ENCODE peak calls at places on chromosomes 13 and 19, in five cellular contexts. U, B, D, M and A are unnamed samples. For H3K27me3, the result is how much of the 10 kb centered on the place peaks cover.

GRCh38 chr19:5703819-5704818 is 14.0 kb downstream of the RPL36 start:
- DNase-seq in U (no peak), B (no peak), D (no peak), M (no peak), A (no peak)

GRCh38 chr19:6105444-6105843 is 4.9 kb downstream of the RFX2 start:
- DNase-seq in U (no peak), B (no peak), D (no peak), M (no peak), A (no peak)

GRCh38 chr13:21465710-21466160 is 6.6 kb upstream of the ZDHHC20 start:
- DNase-seq in U (no peak), B (no peak), D (peak), M (peak), A (no peak)

GRCh38 chr19:20051841-20052768 is 12.8 kb upstream of the ZNF682 start:
- DNase-seq in U (peak), B (peak), D (peak), M (peak), A (peak)

GRCh38 chr19:4369888-4370260 is 26.5 kb downstream of the MPND start:
- DNase-seq in U (no peak), B (no peak), D (peak), M (peak), A (peak)

GRCh38 chr13:86445584-86446140 is 646.4 kb upstream of the SLITRK6 start:
- DNase-seq in U (no peak), B (no peak), D (no peak), M (no peak), A (no peak)

GRCh38 chr13:83325454-83325853 is 556.8 kb downstream of the SLITRK1 start:
- DNase-seq in U (no peak), B (no peak), D (no peak), M (no peak), A (no peak)

GRCh38 chr19:5935473-5936307 is 21.6 kb downstream of the CAPS start:
- DNase-seq in U (no peak), B (no peak), D (no peak), M (no peak), A (no peak)

GRCh38 chr13:65966991-65967451 is 1263.1 kb downstream of the PCDH9 start:
- DNase-seq in U (no peak), B (peak), D (no peak), M (no peak), A (no peak)

GRCh38 chr19:49335071-49335783 is at the start of gene CD37:
- DNase-seq in U (no peak), B (no peak), D (peak), M (peak), A (no peak)

GRCh38 chr13:34044660-34045080 is 226.7 kb downstream of the RFC3 start:
- DNase-seq in U (no peak), B (no peak), D (no peak), M (no peak), A (no peak)

GRCh38 chr19:58538257-58539168 is 5.4 kb upstream of the TRIM28 start:
- DNase-seq in U (peak), B (no peak), D (peak), M (peak), A (peak)

GRCh38 chr13:111187879-111188643 is 73.0 kb downstream of the ARHGEF7 start:
- DNase-seq in U (no peak), B (no peak), D (no peak), M (no peak), A (no peak)

GRCh38 chr19:30357580-30357954 is 14.6 kb upstream of the ZNF536 start:
- DNase-seq in U (no peak), B (no peak), D (no peak), M (no peak), A (no peak)

GRCh38 chr19:15253513-15253912 is 21.3 kb upstream of the EPHX3 start:
- DNase-seq in U (no peak), B (no peak), D (no peak), M (no peak), A (no peak)

GRCh38 chr13:23754506-23754905 is 134.7 kb downstream of the MIPEP start:
- DNase-seq in U (no peak), B (no peak), D (no peak), M (no peak), A (no peak)

GRCh38 chr19:21498651-21499050 is 6.8 kb upstream of the ZNF429 start:
- DNase-seq in U (no peak), B (no peak), D (no peak), M (no peak), A (no peak)

GRCh38 chr19:41449079-41449864 is 6.3 kb downstream of the ERICH4 start:
- DNase-seq in U (peak), B (peak), D (peak), M (peak), A (peak)

GRCh38 chr19:47719047-47719885 is 6.0 kb downstream of the EHD2 start:
- DNase-seq in U (peak), B (no peak), D (peak), M (peak), A (peak)

GRCh38 chr19:57841364-57841763 is 8.3 kb upstream of the ZNF587 start:
- DNase-seq in U (no peak), B (no peak), D (no peak), M (no peak), A (no peak)

GRCh38 chr19:47075179-47075811 is 26.9 kb upstream of the TMEM160 start:
- DNase-seq in U (no peak), B (no peak), D (no peak), M (no peak), A (no peak)

GRCh38 chr13:58804832-58805231 is 1173.3 kb downstream of the PCDH17 start:
- DNase-seq in U (no peak), B (no peak), D (no peak), M (no peak), A (no peak)

GRCh38 chr19:34512254-34512796 is 30.8 kb downstream of the WTIP start:
- DNase-seq in U (no peak), B (no peak), D (no peak), M (no peak), A (no peak)

GRCh38 chr13:104487006-104487405 is 1420.8 kb upstream of the SLC10A2 start:
- DNase-seq in U (no peak), B (no peak), D (no peak), M (no peak), A (no peak)

GRCh38 chr13:98563071-98563470 is 13.8 kb downstream of the STK24 start:
- DNase-seq in U (no peak), B (no peak), D (no peak), M (no peak), A (no peak)

GRCh38 chr13:40772765-40773473 is 1.9 kb upstream of the MRPS31 start:
- DNase-seq in U (no peak), B (no peak), D (no peak), M (no peak), A (no peak)

GRCh38 chr19:11338569-11339253 is 746 bp downstream of the RAB3D start:
- DNase-seq in U (peak), B (no peak), D (no peak), M (peak), A (peak)

GRCh38 chr13:40172149-40172591 is 494.3 kb downstream of the FOXO1 start:
- DNase-seq in U (no peak), B (peak), D (no peak), M (no peak), A (no peak)

GRCh38 chr13:40809471-40809870 is 20.1 kb downstream of the SLC25A15 start:
- DNase-seq in U (no peak), B (no peak), D (no peak), M (no peak), A (peak)

GRCh38 chr13:101065314-101065713 is 351.0 kb downstream of the NALCN start:
- DNase-seq in U (no peak), B (no peak), D (no peak), M (no peak), A (no peak)

GRCh38 chr13:114070098-114070799 is 62.2 kb downstream of the RASA3 start:
- DNase-seq in U (no peak), B (no peak), D (no peak), M (no peak), A (no peak)

GRCh38 chr13:106573855-106574254 is 5.9 kb upstream of the ARGLU1 start:
- DNase-seq in U (no peak), B (no peak), D (no peak), M (peak), A (peak)

GRCh38 chr13:61002686-61003085 is 413.0 kb downstream of the PCDH20 start:
- DNase-seq in U (no peak), B (no peak), D (no peak), M (no peak), A (no peak)

GRCh38 chr13:73168993-73169401 is 110.2 kb downstream of the KLF5 start:
- DNase-seq in U (no peak), B (peak), D (no peak), M (peak), A (no peak)

GRCh38 chr13:35472308-35473008 is 4.0 kb downstream of the MAB21L1 start:
- DNase-seq in U (no peak), B (no peak), D (no peak), M (no peak), A (no peak)

GRCh38 chr13:35474551-35474950 is 1.9 kb downstream of the MAB21L1 start:
- DNase-seq in U (no peak), B (no peak), D (no peak), M (no peak), A (no peak)

GRCh38 chr13:35478384-35479222 is 2.1 kb upstream of the MAB21L1 start:
- DNase-seq in U (no peak), B (no peak), D (no peak), M (no peak), A (no peak)

GRCh38 chr13:35475960-35476943 is at the start of gene MAB21L1:
- DNase-seq in U (no peak), B (no peak), D (no peak), M (peak), A (peak)

DNA sequence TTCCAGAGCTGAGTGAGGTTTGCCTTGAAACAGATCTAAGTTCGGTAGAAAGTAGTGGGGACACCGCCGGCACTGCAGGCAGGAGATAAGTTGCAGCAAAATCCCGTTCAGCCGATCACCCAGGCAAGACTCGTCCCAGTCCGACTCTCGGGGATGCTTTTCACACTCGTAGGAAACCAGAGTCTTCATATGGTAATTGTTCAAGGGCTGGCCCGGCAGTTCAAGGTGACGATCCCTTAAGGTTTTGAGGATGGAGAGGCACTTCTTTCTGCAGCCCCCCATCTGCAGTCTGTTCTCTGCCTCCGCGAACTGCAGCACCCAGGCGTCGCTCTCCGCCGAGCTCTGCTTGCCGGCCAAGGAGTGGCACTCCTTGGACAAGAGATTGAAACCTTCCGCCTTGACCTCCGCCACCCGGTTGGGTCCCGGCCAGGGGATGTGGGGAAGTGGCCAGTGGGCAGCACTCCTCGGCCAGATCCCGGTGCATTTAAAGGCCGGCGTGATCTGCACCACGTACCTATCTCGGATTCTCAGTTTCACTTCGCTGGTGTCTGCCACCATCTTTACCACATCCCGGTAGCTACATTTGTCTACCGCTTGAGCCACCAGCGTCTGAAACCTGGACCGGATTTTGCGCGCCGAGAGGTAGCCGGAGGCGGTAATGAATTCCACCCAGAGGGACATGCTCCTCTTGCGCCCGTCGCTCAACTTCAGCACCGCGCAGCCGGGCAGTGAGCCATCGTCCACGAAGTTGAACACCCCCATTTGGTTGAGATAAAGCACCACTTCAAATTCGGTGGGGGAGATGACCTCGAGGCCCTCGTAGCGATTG is 1.1 kb downstream of the MAB21L1 start:
- DNase-seq in U (no peak), B (no peak), D (no peak), M (peak), A (no peak)
- H3K27me3 ChIP-seq in U (under half), B (under half), D (under half), M (under half), A (under half)

GRCh38 chr13:47433461-47434005 is 536.7 kb upstream of the HTR2A start:
- DNase-seq in U (no peak), B (no peak), D (no peak), M (no peak), A (no peak)
- H3K27ac ChIP-seq in U (no peak), B (no peak), D (no peak), M (no peak), A (no peak)

GRCh38 chr13:50106559-50106958 is 91.3 kb downstream of the KCNRG start:
- DNase-seq in U (no peak), B (no peak), D (no peak), M (no peak), A (no peak)

GRCh38 chr13:50104493-50104892 is 89.2 kb downstream of the KCNRG start:
- DNase-seq in U (no peak), B (no peak), D (no peak), M (no peak), A (no peak)

GRCh38 chr13:50101590-50101989 is 86.3 kb downstream of the KCNRG start:
- DNase-seq in U (no peak), B (no peak), D (no peak), M (no peak), A (no peak)

GRCh38 chr13:50107205-50107604 is 92.0 kb downstream of the KCNRG start:
- DNase-seq in U (no peak), B (no peak), D (no peak), M (no peak), A (no peak)
- H3K4me3 ChIP-seq in U (no peak), B (no peak), D (no peak), M (no peak), A (no peak)

DNA sequence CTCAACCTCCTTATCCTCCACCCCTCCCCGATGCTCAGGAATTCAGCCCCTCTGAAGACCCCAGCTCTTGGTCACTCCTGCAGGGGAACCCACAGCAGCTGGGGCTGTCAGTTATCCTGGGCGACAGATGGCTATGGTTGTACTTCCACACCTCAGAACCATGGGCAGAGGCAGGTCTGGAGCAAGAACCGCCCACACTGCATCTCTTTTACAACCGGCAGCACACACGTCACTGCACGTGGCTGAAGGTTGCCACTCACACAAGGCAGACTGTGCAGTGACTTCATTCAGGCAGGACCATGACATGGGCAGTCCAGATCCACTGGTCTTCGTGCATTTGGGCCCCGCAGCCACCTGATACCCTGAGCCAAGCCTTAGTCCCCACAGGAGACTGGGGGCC is 21.5 kb upstream of the SDHAF1 start:
- DNase-seq in U (no peak), B (no peak), D (no peak), M (no peak), A (no peak)
- H3K27me3 ChIP-seq in U (under half), B (under half), D (under half), M (under half), A (under half)

DNA sequence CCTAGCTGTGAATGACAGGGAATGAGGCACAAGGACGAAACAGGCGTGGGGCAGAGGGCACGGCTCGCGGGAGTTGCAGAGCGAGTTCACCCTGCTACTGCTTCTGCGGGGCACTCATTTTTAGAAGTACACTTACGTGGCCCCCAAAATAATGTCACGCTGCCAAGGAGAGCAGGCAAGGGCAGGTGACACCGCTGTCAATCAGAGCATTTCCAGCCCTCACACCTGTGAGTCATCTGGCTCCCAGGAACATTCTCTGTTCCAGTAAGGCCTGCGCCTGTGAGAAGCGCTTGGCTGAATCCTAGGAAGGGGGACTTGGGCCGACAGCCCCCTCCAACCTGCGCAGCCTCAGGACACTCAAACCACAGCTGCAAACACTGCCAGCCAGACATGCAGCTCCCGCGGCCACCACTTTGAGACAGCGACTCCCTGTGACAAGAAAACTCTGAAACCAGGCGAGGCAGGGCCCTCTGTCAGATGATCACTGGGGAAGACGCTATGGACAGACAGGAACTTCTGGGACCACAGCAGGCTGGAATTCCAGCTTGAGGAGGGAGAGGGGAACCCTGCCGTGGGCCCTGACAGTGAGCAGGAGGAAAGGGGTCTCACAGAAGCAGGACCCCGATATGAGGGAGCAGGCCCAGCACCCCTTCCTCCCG is 12.7 kb downstream of the DOT1L start:
- DNase-seq in U (no peak), B (no peak), D (no peak), M (no peak), A (peak)
- H3K27ac ChIP-seq in U (no peak), B (no peak), D (no peak), M (no peak), A (peak)